ENCODE peak calls at places on chromosomes 4 and X, in eight cellular contexts. D, I, A, M, X, W, T and Q are unnamed samples. For H3K27me3, the result is how much of the 10 kb centered on the place peaks cover.

GRCh38 chr4:165199722-165200121 is 7.6 kb upstream of the KLHL2 start:
- DNase-seq in D (peak), I (no peak), A (no peak), M (no peak), X (no peak), W (no peak), T (no peak), Q (no peak)

GRCh38 chrX:26927419-26927818 is 535.7 kb downstream of the PPP4R3C start:
- DNase-seq in D (no peak), I (no peak), A (no peak), M (no peak), X (no peak), W (no peak), T (no peak), Q (no peak)

GRCh38 chr4:185811509-185812364 is at the start of gene SORBS2:
- DNase-seq in D (peak), I (no peak), A (no peak), M (peak), X (peak), W (peak), T (no peak), Q (peak)

GRCh38 chr4:152690706-152691651 is 11.2 kb upstream of the TMEM154 start:
- DNase-seq in D (no peak), I (no peak), A (no peak), M (no peak), X (no peak), W (no peak), T (no peak), Q (no peak)

GRCh38 chr4:116439330-116439729 is 646.0 kb downstream of the TRAM1L1 start:
- DNase-seq in D (no peak), I (no peak), A (no peak), M (no peak), X (no peak), W (no peak), T (no peak), Q (no peak)

GRCh38 chr4:7857238-7857701 is 82.4 kb downstream of the AFAP1 start:
- DNase-seq in D (no peak), I (no peak), A (no peak), M (no peak), X (peak), W (peak), T (peak), Q (no peak)

GRCh38 chr4:117134386-117134785 is 49.0 kb upstream of the TRAM1L1 start:
- DNase-seq in D (peak), I (no peak), A (no peak), M (peak), X (peak), W (peak), T (no peak), Q (peak)

GRCh38 chr4:26958925-26959653 is 98.4 kb downstream of the STIM2 start:
- DNase-seq in D (no peak), I (no peak), A (no peak), M (no peak), X (no peak), W (no peak), T (no peak), Q (no peak)

GRCh38 chr4:158873795-158874359 is 105.1 kb downstream of the FNIP2 start:
- DNase-seq in D (no peak), I (no peak), A (no peak), M (no peak), X (peak), W (peak), T (no peak), Q (no peak)

GRCh38 chrX:53379747-53380146 is 42.7 kb downstream of the SMC1A start:
- DNase-seq in D (no peak), I (no peak), A (no peak), M (no peak), X (no peak), W (no peak), T (no peak), Q (no peak)

GRCh38 chrX:20393944-20394343 is 127.2 kb upstream of the RPS6KA3 start:
- DNase-seq in D (no peak), I (no peak), A (no peak), M (no peak), X (peak), W (no peak), T (no peak), Q (no peak)

GRCh38 chr4:1026115-1026514 is 14.7 kb downstream of the FGFRL1 start:
- DNase-seq in D (no peak), I (no peak), A (no peak), M (no peak), X (no peak), W (peak), T (no peak), Q (peak)

GRCh38 chr4:110201502-110201901 is 3.1 kb upstream of the ELOVL6 start:
- DNase-seq in D (no peak), I (no peak), A (no peak), M (no peak), X (no peak), W (no peak), T (no peak), Q (no peak)

GRCh38 chrX:113269203-113269602 is 428.6 kb upstream of the AMOT start:
- DNase-seq in D (no peak), I (no peak), A (no peak), M (no peak), X (no peak), W (no peak), T (no peak), Q (no peak)

GRCh38 chr4:55781341-55781740 is 38.2 kb upstream of the EXOC1L start:
- DNase-seq in D (no peak), I (no peak), A (no peak), M (no peak), X (no peak), W (no peak), T (no peak), Q (no peak)

GRCh38 chr4:3829211-3829953 is 63.2 kb downstream of the ADRA2C start:
- DNase-seq in D (no peak), I (no peak), A (peak), M (no peak), X (no peak), W (no peak), T (no peak), Q (no peak)

GRCh38 chr4:11098461-11098860 is 330.2 kb downstream of the HS3ST1 start:
- DNase-seq in D (no peak), I (no peak), A (no peak), M (no peak), X (no peak), W (no peak), T (no peak), Q (no peak)
- H3K4me3 ChIP-seq in D (no peak), I (no peak), A (no peak), M (no peak), X (no peak), W (no peak), T (no peak), Q (no peak)

DNA sequence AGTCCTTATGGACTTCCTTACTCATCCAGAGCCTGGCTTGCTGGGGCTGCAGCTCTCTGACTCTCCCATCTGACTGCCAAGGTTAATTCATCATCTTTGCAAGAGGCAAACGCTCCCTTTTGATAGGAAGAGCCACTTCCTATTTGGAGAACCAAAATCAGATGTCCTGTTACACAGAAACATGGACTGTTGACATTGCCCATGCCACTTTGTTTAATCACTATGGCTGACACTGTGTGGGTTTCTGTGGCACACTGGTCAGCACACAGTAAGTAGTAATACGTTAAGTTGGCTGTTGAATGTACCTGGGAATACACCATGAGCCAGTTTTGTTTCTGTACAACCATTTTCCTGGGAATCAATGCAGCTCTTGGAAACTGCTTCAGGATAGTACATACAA is 45.1 kb upstream of the TMEM33 start:
- DNase-seq in D (no peak), I (no peak), A (no peak), M (no peak), X (no peak), W (no peak), T (no peak), Q (no peak)
- H3K27me3 ChIP-seq in D (under half), I (under half), A (under half), M (under half), X (half or more), W (under half), T (under half), Q (under half)

GRCh38 chr4:71074452-71075299 is 81.2 kb downstream of the DCK start:
- DNase-seq in D (peak), I (no peak), A (no peak), M (no peak), X (no peak), W (no peak), T (peak), Q (no peak)
- H3K4me3 ChIP-seq in D (no peak), I (no peak), A (peak), M (peak), X (no peak), W (no peak), T (no peak), Q (no peak)

DNA sequence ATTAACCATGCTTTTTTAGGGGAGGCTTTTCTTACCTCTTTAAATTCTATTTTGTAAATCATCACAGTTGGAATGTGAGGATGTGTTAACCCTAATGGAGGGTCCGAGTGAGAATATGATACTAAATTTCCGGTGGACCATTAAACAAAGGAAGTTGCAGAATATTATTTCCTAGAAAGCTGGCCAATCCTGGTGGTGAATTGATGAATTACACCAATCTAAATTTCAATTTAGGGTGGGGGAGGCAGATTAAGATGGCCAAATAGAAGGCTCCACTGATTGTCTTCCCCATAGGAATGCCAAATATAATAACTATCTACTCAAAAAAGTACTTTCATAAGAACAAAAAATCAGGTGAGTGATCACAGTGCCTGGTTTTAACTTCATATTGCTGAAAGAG is 1045.6 kb downstream of the GLUD2 start:
- DNase-seq in D (no peak), I (no peak), A (no peak), M (no peak), X (no peak), W (no peak), T (no peak), Q (no peak)
- H3K27me3 ChIP-seq in D (under half), I (under half), A (under half), M (under half), X (under half), W (under half), T (under half), Q (under half)

DNA sequence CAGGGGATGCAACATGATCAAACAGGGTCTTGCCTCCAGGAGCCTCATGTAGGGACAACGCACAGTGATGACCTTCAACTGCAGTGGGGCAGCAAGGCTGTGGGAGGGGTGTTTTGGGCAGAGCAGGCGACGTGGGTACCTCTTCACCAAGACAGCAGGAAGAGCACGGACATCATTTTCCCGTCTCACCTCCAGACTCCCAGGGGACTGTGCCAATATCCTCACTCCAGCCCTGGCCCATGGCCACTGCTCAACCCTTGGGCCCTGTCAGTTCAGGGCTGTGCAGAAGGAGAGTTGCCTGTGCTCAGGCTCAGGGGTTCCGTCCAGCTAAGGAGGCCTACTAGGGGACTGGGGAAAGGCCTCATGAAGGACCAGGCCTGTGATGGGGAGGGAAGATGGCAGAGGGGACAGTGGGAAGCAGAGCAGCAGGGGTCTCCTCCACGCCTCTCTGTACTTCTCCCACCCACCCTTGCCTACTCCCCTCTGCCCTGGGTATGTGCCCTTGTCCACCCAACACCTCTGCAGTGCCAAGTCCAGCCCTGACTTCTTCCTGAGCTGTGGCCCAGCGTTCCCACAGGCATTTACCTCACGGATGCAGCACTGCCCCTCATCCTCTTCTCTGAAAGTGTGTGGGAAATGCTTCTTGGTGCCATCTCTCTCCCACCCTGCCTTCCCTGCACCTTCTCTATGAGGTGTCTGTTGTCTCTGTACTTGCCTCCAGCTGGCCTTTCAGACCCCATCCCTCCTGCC is 1.4 kb downstream of the IL9R start:
- DNase-seq in D (no peak), I (no peak), A (no peak), M (no peak), X (no peak), W (no peak), T (no peak), Q (no peak)
- H3K4me3 ChIP-seq in D (no peak), I (no peak), A (no peak), M (no peak), X (no peak), W (no peak), T (no peak), Q (no peak)

DNA sequence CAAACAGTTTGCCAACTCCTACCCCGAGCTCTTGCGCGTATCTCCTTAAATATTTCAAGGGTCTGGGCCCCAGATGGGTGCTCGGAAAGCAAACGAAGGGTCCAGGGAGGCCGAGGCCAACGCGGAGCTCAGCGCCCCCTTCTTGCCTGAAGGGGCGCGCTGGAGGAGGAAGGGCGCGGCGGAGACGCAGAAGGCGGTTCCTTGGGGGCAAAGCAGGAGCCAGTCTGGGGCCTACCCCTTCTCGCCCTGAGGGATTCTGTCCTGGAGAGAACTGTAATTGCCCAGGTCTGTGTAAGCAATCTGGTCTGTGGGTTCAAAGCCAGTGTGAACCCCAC is 4.0 kb upstream of the SFRP2 start:
- DNase-seq in D (no peak), I (no peak), A (no peak), M (no peak), X (no peak), W (no peak), T (no peak), Q (no peak)
- H3K27me3 ChIP-seq in D (half or more), I (under half), A (under half), M (half or more), X (under half), W (half or more), T (under half), Q (half or more)

GRCh38 chr4:22514001-22514400 is 1.9 kb downstream of the ADGRA3 start:
- DNase-seq in D (no peak), I (no peak), A (no peak), M (no peak), X (peak), W (peak), T (no peak), Q (no peak)
- H3K4me3 ChIP-seq in D (no peak), I (no peak), A (peak), M (peak), X (peak), W (peak), T (peak), Q (peak)